ENCODE peak calls at places on chromosomes 1 and 21, in five cellular contexts. I is naive thymus-derived CD4-positive, alpha-beta T cell; E is mucosa of gallbladder; A is C1 segment of cervical spinal cord; K is MM.1S. N is an unnamed sample.

GRCh38 chr1:36924282-36924791 is 110.0 kb downstream of the GRIK3 start:
- DNase-seq in I (no peak), A (peak; percentile 13), E (peak; percentile 53), K (peak; percentile 45), N (peak; percentile 28)

GRCh38 chr1:228270032-228270431 is 62.2 kb downstream of the OBSCN start:
- DNase-seq in I (no peak), A (no peak), E (no peak), K (no peak), N (peak; percentile 56)

GRCh38 chr1:63063367-63063766 is 259.0 kb upstream of the FOXD3 start:
- DNase-seq in K (no peak), E (no peak), I (no peak), A (no peak), N (no peak)

GRCh38 chr1:94927405-94928175 is 680 bp upstream of the CNN3 start:
- DNase-seq in K (no peak), E (peak; percentile 20), I (no peak), A (peak; percentile 81), N (peak; percentile 16)

GRCh38 chr21:41805038-41805437 is 38.2 kb upstream of the RIPK4 start:
- DNase-seq in E (no peak), K (no peak), A (no peak), I (no peak), N (no peak)

GRCh38 chr1:147723691-147724323 is 36.6 kb downstream of the GJA5 start:
- DNase-seq in A (no peak), K (peak; percentile 36), I (no peak), E (peak; percentile 29), N (peak; percentile 52)

GRCh38 chr1:16491056-16491675 is 22.9 kb downstream of the RNU1-1 start:
- DNase-seq in I (no peak), E (no peak), K (no peak), A (no peak), N (no peak)

GRCh38 chr1:67646145-67647035 is 38.6 kb upstream of the GADD45A start:
- DNase-seq in A (no peak), I (no peak), E (no peak), K (no peak), N (peak; percentile 22)

GRCh38 chr21:46599251-46599572 is 5.7 kb downstream of the S100B start:
- DNase-seq in I (no peak), A (no peak), K (no peak), E (peak; percentile 22), N (peak; percentile 90)

GRCh38 chr21:42684109-42684916 is 30.9 kb downstream of the PDE9A start:
- DNase-seq in E (no peak), A (no peak), I (peak; percentile 66), K (no peak), N (no peak)

GRCh38 chr1:161044535-161044907 is 1.3 kb downstream of the USF1 start:
- DNase-seq in I (peak; percentile 30), A (no peak), K (peak; percentile 27), E (no peak), N (no peak)

GRCh38 chr21:15729674-15730483 is at the start of gene USP25:
- DNase-seq in A (peak; percentile 84), I (peak; percentile 82), E (peak; percentile 91), K (peak; percentile 87), N (peak; percentile 90)

GRCh38 chr1:50667710-50668356 is 244.6 kb upstream of the DMRTA2 start:
- DNase-seq in E (no peak), A (no peak), I (no peak), K (no peak), N (no peak)

GRCh38 chr1:116763787-116764465 is 9.7 kb downstream of the CD2 start:
- DNase-seq in K (peak; percentile 31), I (no peak), A (no peak), E (no peak), N (peak; percentile 39)

GRCh38 chr1:246108278-246108925 is 398.7 kb downstream of the SMYD3 start:
- DNase-seq in I (no peak), K (no peak), A (no peak), E (no peak), N (no peak)

GRCh38 chr1:235650341-235651169 is 971 bp upstream of the GNG4 start:
- DNase-seq in E (no peak), K (no peak), A (no peak), I (no peak), N (no peak)

GRCh38 chr1:207393610-207394009 is 60.5 kb upstream of the CR2 start:
- DNase-seq in I (no peak), A (no peak), E (peak; percentile 76), K (no peak), N (peak; percentile 97)

GRCh38 chr1:103372866-103373265 is 152.6 kb upstream of the RNPC3 start:
- DNase-seq in A (no peak), I (no peak), K (no peak), E (no peak), N (no peak)

GRCh38 chr1:54807756-54808155 is 6.6 kb upstream of the TTC22 start:
- DNase-seq in I (no peak), K (no peak), E (no peak), A (no peak), N (no peak)

GRCh38 chr1:93617670-93618488 is 63.8 kb downstream of the BCAR3 start:
- DNase-seq in I (no peak), E (peak; percentile 86), K (no peak), A (no peak), N (peak; percentile 88)

GRCh38 chr1:31762726-31763670 is 1.1 kb downstream of the ADGRB2 start:
- DNase-seq in K (peak; percentile 76), E (peak; percentile 54), A (peak; percentile 63), I (peak; percentile 67), N (peak; percentile 62)

GRCh38 chr21:18368193-18368592 is 35.4 kb downstream of the TMPRSS15 start:
- DNase-seq in I (no peak), K (no peak), E (no peak), A (no peak), N (no peak)

GRCh38 chr1:116694524-116694923 is 27.0 kb upstream of the IGSF3 start:
- DNase-seq in E (no peak), I (no peak), K (no peak), A (no peak), N (no peak)

GRCh38 chr21:25878334-25878733 is 143.6 kb downstream of the GABPA start:
- DNase-seq in A (no peak), I (no peak), E (no peak), K (no peak), N (peak; percentile 41)

GRCh38 chr1:186782791-186783190 is 46.0 kb upstream of the PLA2G4A start:
- DNase-seq in I (no peak), A (no peak), E (no peak), K (no peak), N (no peak)

GRCh38 chr1:169193191-169193850 is 86.8 kb downstream of the ATP1B1 start:
- DNase-seq in K (no peak), A (no peak), E (no peak), I (no peak), N (no peak)

GRCh38 chr1:28329395-28330153 is 734 bp downstream of the MED18 start:
- DNase-seq in I (no peak), A (no peak), K (peak; percentile 35), E (no peak), N (peak; percentile 43)

GRCh38 chr1:161440312-161440894 is 64.9 kb upstream of the FCGR2A start:
- DNase-seq in A (no peak), E (no peak), K (peak; percentile 86), I (no peak), N (peak; percentile 85)

GRCh38 chr1:67213164-67213563 is 46.9 kb downstream of the IL23R start:
- DNase-seq in I (no peak), A (no peak), E (no peak), K (peak; percentile 28), N (peak; percentile 47)

GRCh38 chr1:115430717-115431116 is 92.7 kb upstream of the NGF start:
- DNase-seq in I (no peak), E (peak; percentile 30), K (no peak), A (no peak), N (peak; percentile 98)